ENCODE peak calls at places on chromosomes 6 and 20, in seven cellular contexts. W is activated CD8-positive, alpha-beta T cell treated with anti-CD3 and anti-CD28 coated beads for 36 hours; T is 8988T; L is kidney tubule cell; F is B cell; H is A172; E is AG04450. U is an unnamed sample.

GRCh38 chr6:31202259-31203166 is 32.0 kb upstream of the POU5F1 start:
- DNase-seq in T (no peak), H (no peak), W (peak), E (no peak), L (peak), F (no peak), U (no peak)

GRCh38 chr6:49336514-49337131 is 126.4 kb downstream of the MMUT start:
- DNase-seq in W (no peak), H (peak), T (no peak), F (no peak), L (peak), E (no peak), U (peak)

GRCh38 chr20:48530957-48531356 is 296.8 kb downstream of the PREX1 start:
- DNase-seq in E (no peak), F (no peak), L (peak), W (no peak), T (no peak), H (peak), U (no peak)

GRCh38 chr20:25464501-25465204 is 57.2 kb downstream of the GINS1 start:
- DNase-seq in E (no peak), H (no peak), T (no peak), L (no peak), F (no peak), W (no peak), U (no peak)

GRCh38 chr6:70312165-70312564 is 9.3 kb upstream of the COL9A1 start:
- DNase-seq in H (peak), T (no peak), F (no peak), W (no peak), L (peak), E (peak), U (peak)

GRCh38 chr6:126534418-126534817 is 194.5 kb downstream of the CENPW start:
- DNase-seq in W (no peak), F (no peak), E (no peak), T (no peak), H (no peak), L (no peak), U (no peak)

GRCh38 chr6:105545947-105546710 is 143.2 kb upstream of the PREP start:
- DNase-seq in H (peak), W (no peak), E (no peak), F (no peak), T (no peak), L (no peak), U (peak)

GRCh38 chr20:43544501-43544900 is 14.3 kb upstream of the SGK2 start:
- DNase-seq in W (no peak), F (no peak), E (no peak), L (no peak), T (no peak), H (no peak), U (no peak)

GRCh38 chr6:135901776-135902524 is 50.4 kb downstream of the PDE7B start:
- DNase-seq in F (no peak), H (no peak), W (peak), E (peak), L (no peak), T (no peak), U (peak)

GRCh38 chr6:19502301-19502700 is 334.9 kb upstream of the ID4 start:
- DNase-seq in H (no peak), E (no peak), L (no peak), F (no peak), W (no peak), T (no peak), U (no peak)

GRCh38 chr20:25146976-25147375 is 48.5 kb upstream of the ENTPD6 start:
- DNase-seq in E (no peak), L (no peak), H (no peak), F (no peak), T (no peak), W (no peak), U (no peak)

GRCh38 chr6:101462576-101462975 is 69.1 kb downstream of the GRIK2 start:
- DNase-seq in H (no peak), L (no peak), T (no peak), W (no peak), E (peak), F (no peak), U (peak)

GRCh38 chr6:118705799-118706481 is 54.5 kb upstream of the CEP85L start:
- DNase-seq in F (no peak), W (peak), L (peak), T (no peak), H (peak), E (no peak), U (peak)

GRCh38 chr6:26556263-26557070 is 18.3 kb downstream of the HMGN4 start:
- DNase-seq in H (peak), L (peak), W (peak), T (no peak), F (peak), E (peak), U (peak)

GRCh38 chr6:145497006-145497405 is 238.3 kb downstream of the EPM2A start:
- DNase-seq in T (no peak), E (no peak), L (no peak), W (no peak), H (peak), F (no peak), U (peak)

GRCh38 chr6:17884501-17885039 is 102.9 kb downstream of the KIF13A start:
- DNase-seq in L (no peak), T (no peak), E (no peak), H (no peak), W (peak), F (peak), U (peak)

GRCh38 chr6:47435254-47435612 is 42.4 kb upstream of the CD2AP start:
- DNase-seq in W (no peak), H (no peak), F (no peak), E (no peak), L (no peak), T (no peak), U (no peak)

GRCh38 chr20:40101479-40102032 is 587.5 kb downstream of the MAFB start:
- DNase-seq in F (no peak), T (no peak), L (no peak), E (no peak), W (no peak), H (no peak), U (no peak)

GRCh38 chr6:1310628-1311399 is 1.1 kb upstream of the FOXQ1 start:
- DNase-seq in E (no peak), F (no peak), T (peak), L (peak), W (no peak), H (no peak), U (no peak)

GRCh38 chr20:57092112-57092899 is 174.1 kb downstream of the BMP7 start:
- DNase-seq in T (peak), H (peak), L (peak), E (no peak), W (peak), F (peak), U (peak)

GRCh38 chr20:51382986-51383821 is 159.3 kb downstream of the NFATC2 start:
- DNase-seq in T (no peak), L (no peak), F (no peak), E (no peak), W (no peak), H (no peak), U (no peak)

GRCh38 chr6:1950631-1951030 is 294.8 kb downstream of the GMDS start:
- DNase-seq in F (no peak), W (no peak), T (no peak), L (no peak), E (no peak), H (no peak), U (no peak)

GRCh38 chr6:83429857-83430605 is 820 bp downstream of the ME1 start:
- DNase-seq in W (no peak), T (no peak), E (no peak), L (peak), F (no peak), H (peak), U (peak)

U was measured in fibroblast of lung.